ENCODE peak calls at places on chromosomes 2 and 18, in six cellular contexts. G is upper lobe of right lung, X is IMR-90, L is esophagus squamous epithelium, D is cardiac muscle cell, U is stomach. F is an unnamed sample.

GRCh38 chr2:47226124-47227040 is 71.3 kb upstream of the STPG4 start:
- DNase-seq in L (no peak), X (peak; percentile 51), D (no peak), U (no peak), G (no peak), F (no peak)

GRCh38 chr2:84741182-84741822 is 139.6 kb downstream of the TRABD2A start:
- DNase-seq in G (no peak), L (no peak), D (peak; percentile 8), U (peak; percentile 26), X (peak; percentile 43), F (peak; percentile 7)

GRCh38 chr2:64646007-64646880 is 7.5 kb downstream of the SERTAD2 start:
- DNase-seq in D (peak; percentile 87), G (peak; percentile 92), U (peak; percentile 91), L (no peak), X (peak; percentile 69), F (peak; percentile 81)

GRCh38 chr18:417495-417894 is 83.0 kb downstream of the COLEC12 start:
- DNase-seq in L (no peak), G (no peak), U (no peak), X (no peak), D (no peak), F (no peak)

GRCh38 chr18:39414009-39414700 is 1848.6 kb upstream of the CELF4 start:
- DNase-seq in U (no peak), L (no peak), X (peak; percentile 82), G (no peak), D (no peak), F (no peak)

GRCh38 chr2:57475391-57475790 is 571.2 kb upstream of the VRK2 start:
- DNase-seq in U (no peak), G (no peak), D (no peak), X (no peak), L (no peak), F (no peak)

GRCh38 chr2:136664713-136665112 is 100.6 kb upstream of the THSD7B start:
- DNase-seq in L (no peak), U (no peak), G (no peak), D (no peak), X (no peak), F (no peak)

GRCh38 chr2:39232141-39232540 is 11.6 kb downstream of the CDKL4 start:
- DNase-seq in U (no peak), X (peak; percentile 15), L (no peak), D (no peak), G (no peak), F (no peak)

GRCh38 chr2:102046135-102046901 is 54.6 kb downstream of the IL1R2 start:
- DNase-seq in L (no peak), X (peak; percentile 89), U (no peak), D (no peak), G (no peak), F (no peak)

GRCh38 chr2:174522553-174522952 is 35.7 kb upstream of the GPR155 start:
- DNase-seq in U (no peak), D (no peak), G (no peak), L (no peak), X (peak; percentile 11), F (no peak)

DNA sequence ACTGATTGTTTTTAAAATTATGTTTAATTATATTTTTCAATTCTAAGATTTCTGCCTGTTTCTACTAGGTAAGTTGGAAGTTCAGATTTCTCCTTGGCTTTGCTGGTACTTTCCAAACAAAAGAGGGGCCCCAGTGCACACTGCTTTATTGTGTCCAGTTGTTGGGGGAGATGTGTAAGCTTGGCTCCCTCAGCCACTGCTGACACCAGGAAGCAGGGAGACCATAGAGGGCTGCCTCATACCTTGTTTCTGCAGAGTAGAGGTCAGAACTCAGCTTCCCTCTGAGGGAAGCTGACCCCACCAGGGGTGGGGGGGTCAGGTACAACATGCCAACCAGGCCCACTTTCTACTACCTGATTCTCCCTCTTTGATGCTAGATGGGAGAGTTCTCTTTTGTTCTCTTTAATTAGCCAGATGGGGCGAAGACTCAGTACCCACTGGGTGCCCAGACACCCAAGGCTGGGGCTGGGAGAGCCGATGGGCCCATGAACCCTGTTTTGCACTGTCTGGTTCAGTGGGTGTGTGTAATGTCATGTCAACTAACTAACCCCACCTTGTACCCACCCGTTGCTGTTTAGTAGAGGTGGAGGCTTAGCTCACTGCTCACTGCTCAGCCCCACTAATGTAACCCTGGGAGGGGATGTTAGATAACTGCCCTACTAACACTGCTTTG is 14.7 kb downstream of the BCL2L11 start:
- DNase-seq in D (no peak), X (no peak), U (no peak), L (no peak), G (no peak), F (no peak)
- H3K27ac ChIP-seq in D (no peak overlapping the region), X (no peak overlapping the region), U (no peak overlapping the region), L (no peak overlapping the region), G (no peak overlapping the region), F (no peak overlapping the region)

DNA sequence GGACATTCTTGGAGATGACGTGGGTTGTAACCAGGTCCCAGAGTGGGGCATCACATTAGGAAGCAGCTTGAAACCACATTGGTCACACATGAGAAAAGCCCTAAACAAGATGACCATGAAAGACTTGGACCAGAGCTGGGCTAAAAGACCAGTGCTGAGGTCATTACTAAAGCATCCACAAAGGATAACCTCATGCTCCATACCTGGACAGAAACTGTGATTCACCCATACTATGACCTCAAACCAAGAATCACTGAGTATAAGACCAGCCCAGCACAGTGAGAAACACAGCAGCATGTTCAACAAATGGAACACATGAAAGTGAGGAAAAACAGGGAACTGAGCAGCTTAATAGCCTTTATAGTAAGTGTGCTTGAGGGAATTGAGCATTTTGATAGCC is 635.5 kb upstream of the NETO1 start:
- DNase-seq in D (no peak), L (no peak), U (no peak), G (no peak), X (peak; percentile 41), F (no peak)
- TF ChIP-seq CTCF in D (no peak), L (no peak), U (no peak), G (no peak), X (no peak), F (no peak)

GRCh38 chr18:22165603-22166069 is 3.8 kb upstream of the GATA6 start:
- DNase-seq in G (no peak), L (no peak), D (peak; percentile 39), U (no peak), X (no peak), F (no peak)
- H3K27me3 ChIP-seq in G (peaks cover 35% of the 10 kb centered on the region), L (peaks cover 46% of the 10 kb centered on the region), D (no peaks in the 10 kb centered on the region), U (peaks cover 8% of the 10 kb centered on the region), X (peaks cover 73% of the 10 kb centered on the region), F (peaks cover 84% of the 10 kb centered on the region)

DNA sequence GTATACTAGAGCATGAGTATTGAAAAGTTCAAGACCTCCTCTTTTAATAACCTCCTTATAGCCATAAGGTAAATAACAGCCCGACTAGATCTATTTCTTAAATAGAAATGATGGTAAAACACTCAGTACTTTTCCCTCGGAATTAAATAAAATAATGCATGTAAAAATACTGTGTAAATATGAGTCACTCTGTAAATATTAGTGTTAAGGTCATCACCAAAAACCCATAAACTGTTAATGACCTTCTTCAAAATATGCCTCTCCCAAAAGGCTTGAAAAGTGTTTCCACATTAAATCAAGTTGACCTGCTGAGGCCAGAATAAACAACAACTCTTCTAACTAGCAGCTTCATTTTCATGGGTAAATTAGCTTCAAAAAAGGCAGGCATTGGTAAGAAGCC is 25.3 kb upstream of the BZW1 start:
- DNase-seq in G (no peak), U (no peak), L (no peak), X (peak; percentile 75), D (no peak), F (no peak)
- H3K27ac ChIP-seq in G (no peak overlapping the region), U (no peak overlapping the region), L (peak overlapping the region; percentile 15), X (peak overlapping the region; percentile 88), D (no peak overlapping the region), F (no peak overlapping the region)

GRCh38 chr2:70124983-70125480 is 37.8 kb downstream of the PCBP1 start:
- DNase-seq in G (peak; percentile 88), X (peak; percentile 31), D (peak; percentile 40), U (peak; percentile 61), L (no peak), F (peak; percentile 57)
- TF ChIP-seq CTCF in G (no peak), X (no peak), D (no peak), U (no peak), L (no peak), F (no peak)

DNA sequence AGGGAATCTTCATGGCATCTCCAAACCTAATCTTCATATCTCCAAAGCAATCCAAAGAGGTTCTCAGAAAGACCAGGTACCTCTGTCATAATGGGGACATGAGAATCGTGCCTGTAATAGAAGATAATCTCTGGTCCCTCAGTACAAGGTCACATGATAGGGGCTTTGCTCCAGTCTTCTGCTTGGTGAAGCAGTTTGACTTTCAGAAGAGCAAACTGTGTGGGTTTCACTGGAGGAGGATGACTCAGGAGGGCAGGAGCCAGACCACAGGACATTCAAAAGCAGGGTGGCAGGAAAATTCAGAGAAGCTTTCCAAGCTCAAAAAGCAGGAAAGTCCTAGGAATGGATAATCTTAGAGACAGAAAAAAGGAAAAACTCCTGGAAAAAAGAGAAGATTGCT is 10.6 kb upstream of the PAX3 start:
- DNase-seq in G (no peak), U (no peak), X (no peak), L (no peak), D (no peak), F (no peak)
- H3K27me3 ChIP-seq in G (peaks cover 98% of the 10 kb centered on the region), U (peaks cover 36% of the 10 kb centered on the region), X (peaks cover 88% of the 10 kb centered on the region), L (peaks cover 45% of the 10 kb centered on the region), D (peaks cover 100% of the 10 kb centered on the region), F (peaks cover 100% of the 10 kb centered on the region)

DNA sequence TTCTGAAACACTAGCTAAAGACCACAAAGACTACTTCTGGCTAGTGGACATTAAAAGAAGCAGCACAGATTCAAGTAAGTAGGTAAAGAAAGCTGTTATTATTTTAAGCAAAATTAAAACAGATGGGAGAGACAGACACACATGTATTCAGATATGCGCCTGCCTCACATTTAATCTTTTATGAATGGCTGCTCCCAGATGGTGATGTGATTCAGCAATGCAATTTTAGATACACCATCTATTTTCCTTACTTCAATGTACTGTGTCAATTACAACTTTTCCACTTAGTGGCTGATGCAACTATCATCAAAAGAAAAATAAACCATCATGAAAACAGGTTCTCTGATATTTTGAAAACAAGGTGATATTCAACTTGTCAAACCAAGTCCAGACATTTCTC is 133.0 kb upstream of the PGAP1 start:
- DNase-seq in L (no peak), U (no peak), G (no peak), X (no peak), D (no peak), F (no peak)
- H3K27ac ChIP-seq in L (no peak overlapping the region), U (no peak overlapping the region), G (no peak overlapping the region), X (no peak overlapping the region), D (no peak overlapping the region), F (no peak overlapping the region)